ENCODE peak calls at places on chromosomes 7 and 10, in seven cellular contexts. One of them, this sample, is unnamed.
A peak's percentile ranks its signal among the peaks of the same experiment; 100 is the strongest.

GRCh38 chr7:126689037-126689436 is 563.7 kb downstream of the GRM8 start:
- DNase-seq in GM23248: no peak
- DNase-seq in tibial artery: no peak
- DNase-seq in psoas muscle: no peak
- DNase-seq in small intestine: no peak
- DNase-seq in left ventricle myocardium inferior: no peak
- DNase-seq in cardiac muscle cell: no peak
- DNase-seq in this sample: no peak

GRCh38 chr10:97611473-97611872 is 21.8 kb downstream of the MORN4 start:
- DNase-seq in cardiac muscle cell: no peak
- DNase-seq in left ventricle myocardium inferior: no peak
- DNase-seq in tibial artery: no peak
- DNase-seq in small intestine: no peak
- DNase-seq in psoas muscle: no peak
- DNase-seq in GM23248: no peak
- DNase-seq in this sample: no peak

GRCh38 chr7:117323585-117323876 is 673 bp upstream of the WNT2 start:
- DNase-seq in small intestine: no peak
- DNase-seq in psoas muscle: no peak
- DNase-seq in GM23248: no peak
- DNase-seq in tibial artery: no peak
- DNase-seq in left ventricle myocardium inferior: no peak
- DNase-seq in cardiac muscle cell: no peak
- DNase-seq in this sample: no peak

GRCh38 chr10:16950686-16951681 is 133.8 kb upstream of the RSU1 start:
- DNase-seq in GM23248: peak; percentile 83
- DNase-seq in psoas muscle: no peak
- DNase-seq in tibial artery: no peak
- DNase-seq in small intestine: no peak
- DNase-seq in cardiac muscle cell: peak; percentile 80
- DNase-seq in left ventricle myocardium inferior: no peak
- DNase-seq in this sample: peak; percentile 47

GRCh38 chr10:16509996-16510395 is 11.7 kb downstream of the C1QL3 start:
- DNase-seq in cardiac muscle cell: no peak
- DNase-seq in tibial artery: no peak
- DNase-seq in GM23248: peak; percentile 32
- DNase-seq in psoas muscle: no peak
- DNase-seq in left ventricle myocardium inferior: no peak
- DNase-seq in small intestine: no peak
- DNase-seq in this sample: no peak

GRCh38 chr10:6721964-6722615 is 142.0 kb upstream of the PRKCQ start:
- DNase-seq in cardiac muscle cell: no peak
- DNase-seq in GM23248: peak; percentile 96
- DNase-seq in left ventricle myocardium inferior: no peak
- DNase-seq in psoas muscle: no peak
- DNase-seq in small intestine: no peak
- DNase-seq in tibial artery: no peak
- DNase-seq in this sample: no peak

GRCh38 chr7:128869944-128870285 is 7.3 kb downstream of the ATP6V1F start:
- DNase-seq in tibial artery: no peak
- DNase-seq in small intestine: peak; percentile 23
- DNase-seq in left ventricle myocardium inferior: no peak
- DNase-seq in GM23248: peak; percentile 18
- DNase-seq in cardiac muscle cell: no peak
- DNase-seq in psoas muscle: no peak
- DNase-seq in this sample: no peak

GRCh38 chr7:22698762-22699161 is 28.2 kb upstream of the IL6 start:
- DNase-seq in GM23248: no peak
- DNase-seq in tibial artery: no peak
- DNase-seq in cardiac muscle cell: no peak
- DNase-seq in psoas muscle: no peak
- DNase-seq in left ventricle myocardium inferior: no peak
- DNase-seq in small intestine: no peak
- DNase-seq in this sample: no peak

DNA sequence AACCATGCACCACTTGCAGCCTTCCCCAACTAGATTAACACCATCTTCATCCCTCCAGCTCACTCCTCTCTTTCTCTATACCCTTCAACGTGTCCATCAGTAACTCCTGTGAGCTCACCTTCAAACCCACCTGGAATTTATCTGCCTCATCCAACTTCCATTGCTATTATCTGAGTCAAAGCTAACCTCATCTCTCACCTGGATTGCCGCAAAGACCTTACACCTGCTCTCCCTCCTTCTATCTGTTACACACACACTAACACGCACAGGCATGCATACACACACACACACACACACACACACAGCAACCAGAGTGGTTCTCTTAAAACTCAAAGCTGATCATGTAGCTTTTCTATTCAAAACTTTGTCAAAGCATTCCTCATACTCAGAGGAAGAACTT is 3.8 kb upstream of the TFEC start:
- DNase-seq in psoas muscle: no peak
- DNase-seq in left ventricle myocardium inferior: no peak
- DNase-seq in small intestine: no peak
- DNase-seq in cardiac muscle cell: no peak
- DNase-seq in GM23248: no peak
- DNase-seq in tibial artery: no peak
- DNase-seq in this sample: no peak
- H3K36me3 ChIP-seq in psoas muscle: no peaks in the 10 kb centered on the region
- H3K36me3 ChIP-seq in left ventricle myocardium inferior: no peaks in the 10 kb centered on the region
- H3K36me3 ChIP-seq in small intestine: no peaks in the 10 kb centered on the region
- H3K36me3 ChIP-seq in cardiac muscle cell: no peaks in the 10 kb centered on the region
- H3K36me3 ChIP-seq in GM23248: no peaks in the 10 kb centered on the region
- H3K36me3 ChIP-seq in tibial artery: no peaks in the 10 kb centered on the region
- H3K36me3 ChIP-seq in this sample: no peaks in the 10 kb centered on the region

DNA sequence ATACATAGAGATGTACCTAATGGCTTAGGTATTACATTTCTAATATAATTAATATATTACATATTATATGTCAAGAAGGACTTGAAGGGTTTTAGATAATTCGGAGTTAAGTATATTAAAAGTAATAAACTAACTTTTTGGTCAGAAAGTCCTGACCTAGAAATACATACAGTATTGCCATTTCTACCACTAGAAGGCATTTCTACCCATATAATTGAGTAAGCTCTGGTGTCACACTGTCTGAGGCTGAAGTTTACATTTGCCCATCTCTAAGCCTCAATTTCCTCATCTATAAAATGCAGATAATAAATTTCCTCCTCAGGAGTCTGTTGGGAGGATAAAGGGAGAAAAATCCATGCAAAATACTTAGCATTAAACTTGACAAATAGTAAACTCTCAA is 7.1 kb downstream of the FKBP14 start:
- DNase-seq in left ventricle myocardium inferior: no peak
- DNase-seq in psoas muscle: no peak
- DNase-seq in small intestine: no peak
- DNase-seq in tibial artery: no peak
- DNase-seq in cardiac muscle cell: no peak
- DNase-seq in GM23248: peak; percentile 19
- DNase-seq in this sample: no peak
- H3K36me3 ChIP-seq in left ventricle myocardium inferior: peaks cover 29% of the 10 kb centered on the region
- H3K36me3 ChIP-seq in psoas muscle: peaks cover 39% of the 10 kb centered on the region
- H3K36me3 ChIP-seq in small intestine: no peaks in the 10 kb centered on the region
- H3K36me3 ChIP-seq in tibial artery: peaks cover 5% of the 10 kb centered on the region
- H3K36me3 ChIP-seq in cardiac muscle cell: peaks cover 19% of the 10 kb centered on the region
- H3K36me3 ChIP-seq in GM23248: peaks cover 12% of the 10 kb centered on the region
- H3K36me3 ChIP-seq in this sample: peaks cover 4% of the 10 kb centered on the region

DNA sequence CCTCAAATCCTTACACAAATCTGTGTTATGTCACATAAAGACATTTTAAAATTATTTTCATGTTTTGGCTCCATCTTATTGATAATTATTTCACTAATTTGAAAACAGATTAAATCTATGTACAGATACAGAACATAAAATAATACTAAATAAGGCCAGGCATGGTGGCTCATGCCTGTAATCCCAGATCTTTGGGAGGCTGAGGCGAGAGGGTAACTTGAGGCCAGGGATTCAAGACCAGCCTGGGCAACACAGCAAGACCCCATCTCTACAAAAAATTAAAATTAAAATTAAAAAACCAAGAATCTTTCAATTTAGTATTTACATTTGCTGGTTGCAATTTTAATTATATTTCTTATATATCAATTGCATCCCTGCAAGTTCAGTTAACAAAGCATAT is 246.4 kb upstream of the MKLN1 start:
- DNase-seq in GM23248: no peak
- DNase-seq in left ventricle myocardium inferior: no peak
- DNase-seq in small intestine: no peak
- DNase-seq in psoas muscle: no peak
- DNase-seq in tibial artery: no peak
- DNase-seq in cardiac muscle cell: no peak
- DNase-seq in this sample: no peak
- H3K36me3 ChIP-seq in GM23248: peaks cover 6% of the 10 kb centered on the region
- H3K36me3 ChIP-seq in left ventricle myocardium inferior: peaks cover 15% of the 10 kb centered on the region
- H3K36me3 ChIP-seq in small intestine: no peaks in the 10 kb centered on the region
- H3K36me3 ChIP-seq in psoas muscle: peaks cover 31% of the 10 kb centered on the region
- H3K36me3 ChIP-seq in tibial artery: peaks cover 26% of the 10 kb centered on the region
- H3K36me3 ChIP-seq in cardiac muscle cell: no peaks in the 10 kb centered on the region
- H3K36me3 ChIP-seq in this sample: no peaks in the 10 kb centered on the region

GRCh38 chr7:44470080-44470479 is 20.4 kb downstream of the NUDCD3 start:
- DNase-seq in cardiac muscle cell: no peak
- DNase-seq in psoas muscle: no peak
- DNase-seq in small intestine: no peak
- DNase-seq in GM23248: no peak
- DNase-seq in tibial artery: no peak
- DNase-seq in left ventricle myocardium inferior: no peak
- DNase-seq in this sample: no peak

GRCh38 chr7:44473295-44473694 is 17.2 kb downstream of the NUDCD3 start:
- DNase-seq in small intestine: peak; percentile 25
- DNase-seq in cardiac muscle cell: no peak
- DNase-seq in left ventricle myocardium inferior: no peak
- DNase-seq in GM23248: peak; percentile 43
- DNase-seq in tibial artery: no peak
- DNase-seq in psoas muscle: no peak
- DNase-seq in this sample: no peak

GRCh38 chr7:44471436-44471835 is 19.0 kb downstream of the NUDCD3 start:
- DNase-seq in GM23248: no peak
- DNase-seq in cardiac muscle cell: no peak
- DNase-seq in psoas muscle: no peak
- DNase-seq in left ventricle myocardium inferior: no peak
- DNase-seq in tibial artery: no peak
- DNase-seq in small intestine: no peak
- DNase-seq in this sample: no peak

GRCh38 chr7:44470628-44471245 is 19.7 kb downstream of the NUDCD3 start:
- DNase-seq in cardiac muscle cell: no peak
- DNase-seq in GM23248: no peak
- DNase-seq in left ventricle myocardium inferior: no peak
- DNase-seq in small intestine: no peak
- DNase-seq in psoas muscle: no peak
- DNase-seq in tibial artery: no peak
- DNase-seq in this sample: no peak

DNA sequence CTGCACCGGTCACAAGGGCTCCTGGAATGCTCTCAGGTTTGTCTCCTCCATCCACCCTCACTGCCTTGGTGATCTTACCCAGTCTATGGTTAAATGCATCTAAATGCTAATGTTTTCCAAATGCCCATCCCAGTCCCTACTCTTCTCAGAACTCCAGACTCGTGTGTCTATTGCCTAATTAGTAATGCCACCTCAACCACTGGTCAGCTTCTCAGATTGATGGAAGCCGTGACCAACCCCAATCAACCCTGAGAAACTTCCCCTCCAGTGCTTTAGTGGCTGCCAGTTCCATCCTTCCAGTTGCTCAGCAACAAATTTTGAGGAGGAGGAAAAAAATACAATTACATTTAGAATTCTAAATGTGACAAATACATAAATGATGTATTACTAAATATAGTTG is 18.6 kb downstream of the NUDCD3 start:
- DNase-seq in left ventricle myocardium inferior: no peak
- DNase-seq in cardiac muscle cell: no peak
- DNase-seq in tibial artery: no peak
- DNase-seq in small intestine: no peak
- DNase-seq in psoas muscle: no peak
- DNase-seq in GM23248: peak; percentile 19
- DNase-seq in this sample: no peak
- H3K36me3 ChIP-seq in left ventricle myocardium inferior: peaks cover 26% of the 10 kb centered on the region
- H3K36me3 ChIP-seq in cardiac muscle cell: peaks cover 4% of the 10 kb centered on the region
- H3K36me3 ChIP-seq in tibial artery: peaks cover 23% of the 10 kb centered on the region
- H3K36me3 ChIP-seq in small intestine: peaks cover 3% of the 10 kb centered on the region
- H3K36me3 ChIP-seq in psoas muscle: peaks cover 33% of the 10 kb centered on the region
- H3K36me3 ChIP-seq in GM23248: peaks cover 8% of the 10 kb centered on the region
- H3K36me3 ChIP-seq in this sample: peaks cover 49% of the 10 kb centered on the region

DNA sequence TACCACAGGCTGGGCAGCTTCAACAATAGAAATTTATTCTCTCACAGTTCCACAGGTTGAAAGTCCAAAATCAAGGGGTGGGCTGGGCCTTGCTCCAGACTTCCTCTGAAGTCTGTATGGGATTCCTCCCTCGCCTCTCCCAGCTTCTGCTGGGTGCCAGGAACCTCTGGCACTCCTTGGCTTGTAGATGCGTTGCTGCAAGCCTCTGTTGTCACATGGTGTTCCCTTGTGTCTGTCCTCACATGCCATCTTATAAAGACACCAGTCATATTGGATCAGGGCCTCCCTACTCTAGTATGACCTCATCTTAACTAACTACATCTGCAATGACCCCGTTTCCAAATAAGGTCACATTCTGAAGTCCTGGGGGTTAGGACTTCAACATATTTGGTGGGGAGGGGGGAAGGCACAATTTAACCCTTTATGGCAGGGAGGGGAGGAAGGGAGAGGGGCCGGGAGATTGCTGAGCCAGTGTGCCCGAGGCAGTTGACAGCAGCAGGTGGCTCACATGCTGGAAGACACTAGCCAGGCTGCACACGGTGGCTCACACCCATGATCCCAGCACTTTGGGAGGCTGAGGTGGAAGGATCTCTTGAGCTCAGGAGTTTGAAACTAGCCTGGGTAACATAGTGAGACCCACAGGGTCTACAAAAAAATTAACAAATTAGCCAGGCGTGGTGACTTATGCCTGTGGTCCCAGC is 18.8 kb downstream of the ZNF282 start:
- DNase-seq in GM23248: no peak
- DNase-seq in cardiac muscle cell: no peak
- DNase-seq in small intestine: no peak
- DNase-seq in left ventricle myocardium inferior: no peak
- DNase-seq in tibial artery: no peak
- DNase-seq in psoas muscle: no peak
- DNase-seq in this sample: no peak
- H3K36me3 ChIP-seq in GM23248: peaks cover 66% of the 10 kb centered on the region
- H3K36me3 ChIP-seq in cardiac muscle cell: peaks cover 75% of the 10 kb centered on the region
- H3K36me3 ChIP-seq in small intestine: peaks cover 28% of the 10 kb centered on the region
- H3K36me3 ChIP-seq in left ventricle myocardium inferior: peaks cover 98% of the 10 kb centered on the region
- H3K36me3 ChIP-seq in tibial artery: peaks cover 100% of the 10 kb centered on the region
- H3K36me3 ChIP-seq in psoas muscle: peaks cover 100% of the 10 kb centered on the region
- H3K36me3 ChIP-seq in this sample: peaks cover 96% of the 10 kb centered on the region

GRCh38 chr7:44075296-44076075 is 6.8 kb downstream of the POLM start:
- DNase-seq in tibial artery: no peak
- DNase-seq in small intestine: no peak
- DNase-seq in GM23248: no peak
- DNase-seq in cardiac muscle cell: no peak
- DNase-seq in psoas muscle: no peak
- DNase-seq in left ventricle myocardium inferior: no peak
- DNase-seq in this sample: no peak

GRCh38 chr7:44071726-44072363 is 6.5 kb upstream of the PGAM2 start:
- DNase-seq in tibial artery: no peak
- DNase-seq in left ventricle myocardium inferior: peak; percentile 7
- DNase-seq in cardiac muscle cell: no peak
- DNase-seq in small intestine: peak; percentile 66
- DNase-seq in GM23248: no peak
- DNase-seq in psoas muscle: peak; percentile 4
- DNase-seq in this sample: no peak

GRCh38 chr7:44074349-44074695 is 8.0 kb downstream of the POLM start:
- DNase-seq in GM23248: no peak
- DNase-seq in cardiac muscle cell: no peak
- DNase-seq in small intestine: no peak
- DNase-seq in tibial artery: no peak
- DNase-seq in psoas muscle: peak; percentile 8
- DNase-seq in left ventricle myocardium inferior: no peak
- DNase-seq in this sample: no peak

GRCh38 chr7:44073664-44074348 is 8.4 kb upstream of the PGAM2 start:
- DNase-seq in psoas muscle: peak; percentile 77
- DNase-seq in cardiac muscle cell: no peak
- DNase-seq in GM23248: peak; percentile 86
- DNase-seq in tibial artery: peak; percentile 80
- DNase-seq in left ventricle myocardium inferior: peak; percentile 82
- DNase-seq in small intestine: peak; percentile 92
- DNase-seq in this sample: peak; percentile 82

GRCh38 chr7:44072364-44073231 is 7.2 kb upstream of the PGAM2 start:
- DNase-seq in small intestine: peak; percentile 50
- DNase-seq in cardiac muscle cell: peak; percentile 85
- DNase-seq in psoas muscle: peak; percentile 86
- DNase-seq in tibial artery: peak; percentile 86
- DNase-seq in GM23248: peak; percentile 92
- DNase-seq in left ventricle myocardium inferior: peak; percentile 82
- DNase-seq in this sample: peak; percentile 96
- H3K36me3 ChIP-seq in small intestine: peaks cover 13% of the 10 kb centered on the region
- H3K36me3 ChIP-seq in cardiac muscle cell: peaks cover 23% of the 10 kb centered on the region
- H3K36me3 ChIP-seq in psoas muscle: peaks cover 46% of the 10 kb centered on the region
- H3K36me3 ChIP-seq in tibial artery: peaks cover 29% of the 10 kb centered on the region
- H3K36me3 ChIP-seq in GM23248: no peaks in the 10 kb centered on the region
- H3K36me3 ChIP-seq in left ventricle myocardium inferior: peaks cover 41% of the 10 kb centered on the region
- H3K36me3 ChIP-seq in this sample: peaks cover 7% of the 10 kb centered on the region

This sample was measured in BE2C.